ENCODE peak calls at places on chromosomes 16 and 17, in seven cellular contexts. L is stomach, T is suprapubic skin, R is esophagus muscularis mucosa, O is transverse colon, M is H1, W is upper lobe of left lung. P is an unnamed sample.

GRCh38 chr16:53631236-53631635 is 72.4 kb downstream of the RPGRIP1L start:
- DNase-seq in L (no peak), T (no peak), R (no peak), O (no peak), M (no peak), W (no peak), P (no peak)

GRCh38 chr16:66606000-66606751 is 1.7 kb downstream of the CMTM3 start:
- DNase-seq in L (no peak), T (no peak), R (no peak), O (no peak), M (no peak), W (no peak), P (no peak)

GRCh38 chr17:6429266-6429665 is 5.7 kb downstream of the AIPL1 start:
- DNase-seq in L (no peak), T (no peak), R (no peak), O (no peak), M (no peak), W (no peak), P (no peak)

GRCh38 chr17:33014751-33015150 is 23.1 kb downstream of the SPACA3 start:
- DNase-seq in L (peak), T (no peak), R (no peak), O (no peak), M (no peak), W (no peak), P (no peak)

GRCh38 chr16:59202463-59202862 is 468.3 kb upstream of the GOT2 start:
- DNase-seq in L (no peak), T (no peak), R (no peak), O (no peak), M (no peak), W (no peak), P (no peak)

GRCh38 chr17:58089111-58089510 is 5.9 kb downstream of the DYNLL2 start:
- DNase-seq in L (no peak), T (no peak), R (peak), O (no peak), M (no peak), W (no peak), P (no peak)

GRCh38 chr16:20181386-20181785 is 107.7 kb upstream of the GPR139 start:
- DNase-seq in L (no peak), T (no peak), R (no peak), O (no peak), M (no peak), W (no peak), P (no peak)

GRCh38 chr17:80780381-80781187 is 211.1 kb upstream of the CHMP6 start:
- DNase-seq in L (no peak), T (peak), R (no peak), O (no peak), M (no peak), W (no peak), P (peak)

GRCh38 chr16:57529324-57530103 is 6.9 kb downstream of the CCDC102A start:
- DNase-seq in L (no peak), T (no peak), R (no peak), O (peak), M (no peak), W (no peak), P (peak)

GRCh38 chr16:30369091-30369937 is 980 bp downstream of the TBC1D10B start:
- DNase-seq in L (no peak), T (no peak), R (no peak), O (no peak), M (no peak), W (no peak), P (peak)

GRCh38 chr17:11935734-11936406 is 61.4 kb downstream of the ZNF18 start:
- DNase-seq in L (no peak), T (no peak), R (no peak), O (peak), M (peak), W (no peak), P (no peak)

GRCh38 chr16:49833055-49833454 is 22.9 kb downstream of the ZNF423 start:
- DNase-seq in L (no peak), T (no peak), R (no peak), O (peak), M (no peak), W (peak), P (peak)

GRCh38 chr17:34456121-34456520 is 93.1 kb upstream of the CCL1 start:
- DNase-seq in L (no peak), T (no peak), R (no peak), O (no peak), M (no peak), W (no peak), P (no peak)

GRCh38 chr16:11507991-11508390 is 78.7 kb downstream of the LITAF start:
- DNase-seq in L (no peak), T (no peak), R (no peak), O (no peak), M (no peak), W (no peak), P (no peak)

GRCh38 chr16:3057181-3058166 is 8.0 kb upstream of the IL32 start:
- DNase-seq in L (no peak), T (no peak), R (no peak), O (no peak), M (no peak), W (no peak), P (no peak)

GRCh38 chr17:68295086-68295485 is 3.8 kb downstream of the ARSG start:
- DNase-seq in L (no peak), T (no peak), R (no peak), O (no peak), M (no peak), W (no peak), P (no peak)

GRCh38 chr17:58302171-58302918 is 21.6 kb upstream of the MPO start:
- DNase-seq in L (peak), T (no peak), R (peak), O (no peak), M (no peak), W (no peak), P (peak)

GRCh38 chr16:4699030-4699556 is 5.7 kb downstream of the NUDT16L1 start:
- DNase-seq in L (no peak), T (no peak), R (no peak), O (no peak), M (no peak), W (no peak), P (no peak)

GRCh38 chr16:67393111-67393789 is at the start of gene TPPP3:
- DNase-seq in L (peak), T (peak), R (no peak), O (peak), M (no peak), W (peak), P (peak)

GRCh38 chr16:56812884-56813283 is 52.1 kb upstream of the SLC12A3 start:
- DNase-seq in L (no peak), T (no peak), R (no peak), O (no peak), M (no peak), W (no peak), P (no peak)

GRCh38 chr17:61075988-61076387 is 323.7 kb upstream of the TBX2 start:
- DNase-seq in L (no peak), T (no peak), R (no peak), O (no peak), M (no peak), W (no peak), P (no peak)

GRCh38 chr16:67528222-67528869 is at the start of gene RIPOR1:
- DNase-seq in L (peak), T (no peak), R (no peak), O (peak), M (no peak), W (peak), P (peak)

GRCh38 chr17:13311301-13311700 is 290.4 kb downstream of the HS3ST3A1 start:
- DNase-seq in L (no peak), T (no peak), R (no peak), O (no peak), M (no peak), W (no peak), P (no peak)

GRCh38 chr17:31696184-31696602 is 162.9 kb downstream of the COPRS start:
- DNase-seq in L (peak), T (peak), R (peak), O (peak), M (no peak), W (no peak), P (peak)

GRCh38 chr17:27609606-27610303 is 21.2 kb upstream of the LGALS9 start:
- DNase-seq in L (peak), T (no peak), R (no peak), O (peak), M (no peak), W (no peak), P (no peak)

GRCh38 chr16:56610017-56610608 is 1.7 kb downstream of the MT2A start:
- DNase-seq in L (peak), T (no peak), R (no peak), O (peak), M (no peak), W (peak), P (peak)

GRCh38 chr17:79932907-79933306 is 93.7 kb upstream of the CBX4 start:
- DNase-seq in L (no peak), T (no peak), R (no peak), O (no peak), M (no peak), W (no peak), P (no peak)

GRCh38 chr16:48279199-48279598 is 31.9 kb upstream of the ABCC11 start:
- DNase-seq in L (no peak), T (no peak), R (no peak), O (no peak), M (no peak), W (no peak), P (no peak)

GRCh38 chr17:16255481-16255901 is 38.5 kb downstream of the PIGL start:
- DNase-seq in L (peak), T (no peak), R (no peak), O (peak), M (peak), W (peak), P (peak)

GRCh38 chr17:61456688-61457225 is 4.5 kb downstream of the TBX4 start:
- DNase-seq in L (no peak), T (peak), R (no peak), O (no peak), M (no peak), W (no peak), P (peak)

GRCh38 chr17:34360571-34360970 is 2.5 kb downstream of the CCL1 start:
- DNase-seq in L (no peak), T (no peak), R (peak), O (no peak), M (no peak), W (no peak), P (no peak)

GRCh38 chr17:3754458-3755334 is 31.0 kb downstream of the HASPIN start:
- DNase-seq in L (peak), T (peak), R (no peak), O (peak), M (peak), W (peak), P (no peak)

GRCh38 chr16:81216706-81217105 is 21.8 kb upstream of the BCO1 start:
- DNase-seq in L (no peak), T (no peak), R (no peak), O (no peak), M (no peak), W (no peak), P (no peak)

GRCh38 chr17:29615492-29616299 is 7.0 kb downstream of the CORO6 start:
- DNase-seq in L (peak), T (peak), R (peak), O (peak), M (no peak), W (peak), P (peak)

GRCh38 chr16:86515780-86516617 is 5.7 kb downstream of the FOXF1 start:
- DNase-seq in L (no peak), T (no peak), R (no peak), O (no peak), M (no peak), W (no peak), P (no peak)

GRCh38 chr17:74245818-74246204 is 28.2 kb upstream of the DNAI2 start:
- DNase-seq in L (no peak), T (no peak), R (no peak), O (no peak), M (no peak), W (no peak), P (no peak)

DNA sequence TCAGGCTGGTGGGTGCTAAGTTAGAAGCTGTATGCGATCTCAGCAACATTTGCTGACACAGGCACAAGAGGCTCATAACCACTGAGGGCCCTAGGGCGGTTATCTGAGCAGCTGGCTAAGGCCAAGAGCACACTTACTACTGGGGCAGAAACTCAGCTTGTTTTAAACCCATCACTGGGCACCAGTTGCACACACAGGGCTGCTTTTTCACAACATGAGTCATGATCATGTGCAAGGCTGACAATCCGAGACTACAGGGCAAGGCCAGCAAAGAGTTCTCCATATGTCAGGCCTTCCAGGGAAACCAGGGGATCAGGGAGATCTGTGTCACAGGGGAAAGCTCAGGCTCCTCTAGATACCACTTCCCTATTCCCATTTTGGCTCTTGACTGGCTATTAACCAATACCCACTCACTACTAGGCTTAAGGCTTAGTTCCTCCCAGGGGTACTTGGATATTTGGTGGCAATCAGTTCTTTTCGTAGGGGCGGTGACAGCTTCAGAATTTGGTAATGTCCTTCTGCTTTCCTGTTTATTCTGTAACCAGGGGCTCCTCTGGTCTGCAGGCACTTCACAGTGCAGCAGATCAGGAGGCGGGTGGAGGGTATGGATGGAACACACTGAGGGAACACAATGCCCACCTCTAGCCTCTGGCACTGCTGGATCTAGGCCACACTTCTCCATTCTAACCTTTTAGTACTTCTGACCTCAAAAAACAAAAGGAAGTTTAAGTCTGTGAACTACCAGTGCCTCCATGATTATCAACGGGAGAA is 44.9 kb upstream of the ERN1 start:
- DNase-seq in L (no peak), T (no peak), R (no peak), O (no peak), M (no peak), W (peak), P (no peak)
- TF ChIP-seq POLR2A in L (no peak), T (no peak), R (no peak), O (peak), M (no peak), W (no peak), P (no peak)

GRCh38 chr17:59757043-59757824 is 49.8 kb downstream of the VMP1 start:
- DNase-seq in L (no peak), T (no peak), R (no peak), O (no peak), M (no peak), W (no peak), P (no peak)

GRCh38 chr17:59753522-59754467 is 46.3 kb downstream of the VMP1 start:
- DNase-seq in L (no peak), T (no peak), R (no peak), O (no peak), M (no peak), W (no peak), P (no peak)

GRCh38 chr17:59754547-59754946 is 47.1 kb downstream of the VMP1 start:
- DNase-seq in L (no peak), T (no peak), R (no peak), O (no peak), M (no peak), W (no peak), P (no peak)

GRCh38 chr17:59757881-59758385 is 50.5 kb downstream of the VMP1 start:
- DNase-seq in L (no peak), T (no peak), R (no peak), O (no peak), M (no peak), W (no peak), P (no peak)

DNA sequence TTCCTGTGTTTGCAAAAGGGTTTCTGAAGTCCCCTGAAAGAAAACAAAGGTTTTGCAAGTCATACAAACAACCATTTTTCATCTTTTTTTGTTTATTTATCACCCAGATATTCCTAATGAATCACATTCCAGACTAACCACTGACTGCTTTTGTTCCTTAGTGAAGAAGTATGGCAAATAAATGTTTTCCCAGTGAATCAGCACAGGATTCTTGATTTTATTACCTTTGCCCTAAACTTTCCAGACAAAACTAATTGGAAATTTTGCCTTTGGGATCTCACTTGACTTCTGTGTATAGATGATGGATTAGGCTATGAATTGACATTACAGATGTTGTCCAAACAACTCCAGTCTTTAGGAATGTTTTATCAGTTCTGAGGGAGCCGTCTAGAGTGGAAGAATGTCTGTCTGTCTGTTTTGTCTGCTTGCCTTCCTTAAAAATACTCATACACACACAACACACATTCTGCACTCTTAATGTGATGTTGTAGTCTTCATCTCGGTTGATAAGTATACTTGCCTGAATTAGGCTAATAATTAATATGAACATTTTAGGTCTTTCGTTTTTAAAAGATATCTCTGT is 48.9 kb downstream of the VMP1 start:
- DNase-seq in L (no peak), T (no peak), R (no peak), O (no peak), M (no peak), W (no peak), P (no peak)
- TF ChIP-seq EP300 in L (no peak), T (no peak), R (no peak), O (no peak), M (no peak), W (no peak), P (no peak)

GRCh38 chr17:19755821-19756510 is 7.9 kb upstream of the ALDH3A1 start:
- DNase-seq in L (no peak), T (peak), R (no peak), O (no peak), M (no peak), W (peak), P (no peak)
- TF ChIP-seq POLR2AphosphoS5 in L (no peak), T (no peak), R (no peak), O (no peak), M (no peak), W (no peak), P (no peak)

DNA sequence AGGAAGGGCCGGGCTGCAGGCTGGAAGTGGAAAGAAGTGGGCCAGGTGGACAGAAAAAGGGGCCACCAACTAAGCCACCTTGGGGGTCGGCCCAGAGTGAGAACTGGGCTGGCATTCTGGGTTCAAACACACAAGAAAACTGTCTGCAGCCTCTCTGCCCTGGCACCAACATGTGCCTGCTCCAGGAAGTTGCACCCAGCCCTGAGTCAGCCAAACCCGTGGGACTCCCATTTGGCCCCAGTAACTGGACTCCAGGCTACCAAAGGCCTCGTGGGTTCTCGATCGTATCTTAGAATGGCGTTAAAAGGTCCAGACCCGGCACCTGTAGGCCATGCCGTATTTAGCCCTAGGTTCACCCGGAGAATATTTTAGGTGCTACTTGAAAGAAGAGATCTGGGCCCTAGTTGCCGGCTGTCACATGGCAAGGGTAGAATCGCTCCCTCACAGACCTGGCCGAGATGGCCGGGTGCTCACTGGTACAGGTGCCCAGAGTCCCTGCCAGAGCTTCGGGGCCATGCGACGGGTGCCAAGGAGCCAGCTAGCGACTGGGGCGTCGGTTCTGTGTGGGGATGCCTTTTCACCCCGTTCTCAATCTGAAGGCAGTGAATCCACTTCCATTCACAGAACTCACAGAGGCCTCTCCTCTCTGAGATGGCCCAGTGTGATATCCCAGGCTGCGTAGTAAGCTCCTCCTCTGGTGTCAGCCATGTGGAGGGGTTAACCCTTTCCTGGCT is 236.7 kb downstream of the MRTFB start:
- DNase-seq in L (no peak), T (no peak), R (no peak), O (no peak), M (no peak), W (no peak), P (no peak)
- TF ChIP-seq POLR2A in L (no peak), T (no peak), R (no peak), O (no peak), M (peak), W (no peak), P (no peak)

GRCh38 chr16:8648867-8649266 is 25.6 kb upstream of the ABAT start:
- DNase-seq in L (no peak), T (no peak), R (no peak), O (no peak), M (no peak), W (no peak), P (no peak)
- TF ChIP-seq EP300 in L (no peak), T (no peak), R (no peak), O (no peak), M (no peak), W (no peak), P (no peak)

GRCh38 chr17:48577946-48578615 is at the start of gene HOXB4:
- DNase-seq in L (peak), T (peak), R (peak), O (peak), M (no peak), W (peak), P (peak)
- TF ChIP-seq POLR2AphosphoS5 in L (no peak), T (no peak), R (peak), O (peak), M (no peak), W (no peak), P (peak)

GRCh38 chr17:1649116-1649843 is 386 bp downstream of the RILP start:
- DNase-seq in L (peak), T (peak), R (peak), O (peak), M (no peak), W (peak), P (peak)

GRCh38 chr17:1648582-1649115 is 1.0 kb downstream of the RILP start:
- DNase-seq in L (peak), T (peak), R (peak), O (peak), M (no peak), W (peak), P (peak)

GRCh38 chr17:1649844-1650409 is at the start of gene RILP:
- DNase-seq in L (peak), T (no peak), R (peak), O (peak), M (no peak), W (peak), P (peak)

GRCh38 chr17:1651559-1651844 is 1.8 kb upstream of the RILP start:
- DNase-seq in L (no peak), T (no peak), R (no peak), O (no peak), M (no peak), W (no peak), P (no peak)

GRCh38 chr17:1650731-1651558 is 1.3 kb upstream of the RILP start:
- DNase-seq in L (no peak), T (no peak), R (no peak), O (peak), M (no peak), W (no peak), P (no peak)
- TF ChIP-seq POLR2A in L (no peak), T (no peak), R (no peak), O (peak), M (no peak), W (no peak), P (no peak)

DNA sequence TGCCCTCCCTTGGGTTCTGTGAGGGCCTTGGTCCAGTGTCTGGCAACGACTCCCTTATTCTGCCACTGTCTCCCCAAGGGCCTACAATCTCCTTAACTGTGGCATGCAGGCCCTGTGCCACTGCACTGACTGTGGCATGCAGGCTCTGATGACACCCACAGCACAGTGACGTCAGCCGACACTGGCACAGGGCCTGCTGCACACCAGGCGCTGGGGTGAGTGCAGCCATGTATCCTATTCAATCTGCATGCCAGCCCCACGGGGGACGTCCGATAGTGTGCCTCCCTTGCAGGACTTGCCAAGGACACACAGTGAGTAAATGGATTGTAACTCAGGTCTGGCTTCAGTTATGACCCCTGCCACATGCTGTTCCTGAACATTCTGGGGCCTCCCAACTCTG is 39.8 kb upstream of the RASD1 start:
- DNase-seq in L (peak), T (no peak), R (no peak), O (peak), M (no peak), W (peak), P (peak)
- TF ChIP-seq EP300 in L (no peak), T (no peak), R (no peak), O (no peak), M (no peak), W (no peak), P (peak)

P was measured in sigmoid colon.